ENCODE peak calls at places on chromosomes 6 and 20, in five cellular contexts. J is GM12878; E is breast epithelium; L is cardiac muscle cell; F is CD8-positive, alpha-beta T cell. S is an unnamed sample.

GRCh38 chr6:90393232-90393884 is 96.7 kb upstream of the BACH2 start:
- DNase-seq in J (no peak), E (no peak), L (peak; percentile 82), F (peak; percentile 53), S (no peak)

GRCh38 chr20:59781236-59781635 is 152.2 kb downstream of the SYCP2 start:
- DNase-seq in J (no peak), E (no peak), L (no peak), F (no peak), S (no peak)

GRCh38 chr6:34709386-34709785 is 12.8 kb upstream of the ILRUN start:
- DNase-seq in J (no peak), E (peak; percentile 61), L (peak; percentile 19), F (no peak), S (no peak)

GRCh38 chr20:57072184-57072583 is 194.3 kb downstream of the BMP7 start:
- DNase-seq in J (no peak), E (no peak), L (no peak), F (no peak), S (no peak)

GRCh38 chr6:111013144-111013905 is 31.5 kb downstream of the RPF2 start:
- DNase-seq in J (no peak), E (no peak), L (no peak), F (no peak), S (no peak)

GRCh38 chr6:129364037-129364436 is 345.9 kb downstream of the ARHGAP18 start:
- DNase-seq in J (no peak), E (no peak), L (no peak), F (no peak), S (no peak)

GRCh38 chr20:25987073-25987927 is 290.6 kb upstream of the ZNF337 start:
- DNase-seq in J (no peak), E (no peak), L (peak; percentile 27), F (peak; percentile 33), S (no peak)

GRCh38 chr6:155154158-155154830 is 109.5 kb upstream of the CLDN20 start:
- DNase-seq in J (no peak), E (no peak), L (no peak), F (no peak), S (no peak)

GRCh38 chr6:151010111-151010510 is 144.6 kb downstream of the MTHFD1L start:
- DNase-seq in J (no peak), E (no peak), L (no peak), F (no peak), S (no peak)

GRCh38 chr6:113564401-113565161 is 292.6 kb upstream of the MARCKS start:
- DNase-seq in J (no peak), E (peak; percentile 60), L (peak; percentile 95), F (no peak), S (peak; percentile 72)

GRCh38 chr20:33846291-33846916 is 35.3 kb downstream of the CHMP4B start:
- DNase-seq in J (no peak), E (no peak), L (no peak), F (no peak), S (no peak)

GRCh38 chr6:135299256-135299655 is 118.1 kb downstream of the MYB start:
- DNase-seq in J (no peak), E (no peak), L (no peak), F (no peak), S (no peak)

GRCh38 chr6:100300221-100300736 is 164.4 kb downstream of the SIM1 start:
- DNase-seq in J (no peak), E (no peak), L (no peak), F (no peak), S (no peak)

GRCh38 chr6:157983439-157984119 is 1.9 kb downstream of the SYNJ2 start:
- DNase-seq in J (no peak), E (no peak), L (no peak), F (no peak), S (no peak)

GRCh38 chr20:8443464-8444072 is 311.5 kb downstream of the PLCB1 start:
- DNase-seq in J (no peak), E (no peak), L (no peak), F (no peak), S (no peak)

GRCh38 chr6:25053875-25054371 is 118.2 kb upstream of the RIPOR2 start:
- DNase-seq in J (no peak), E (no peak), L (peak; percentile 24), F (no peak), S (no peak)

GRCh38 chr6:154624038-154624599 is 109.1 kb upstream of the SCAF8 start:
- DNase-seq in J (no peak), E (no peak), L (no peak), F (no peak), S (no peak)

GRCh38 chr6:24307881-24308280 is 50.0 kb downstream of the DCDC2 start:
- DNase-seq in J (no peak), E (no peak), L (no peak), F (no peak), S (no peak)

GRCh38 chr6:44630125-44631028 is 242.9 kb downstream of the CDC5L start:
- DNase-seq in J (no peak), E (no peak), L (peak; percentile 69), F (no peak), S (no peak)

GRCh38 chr6:44631968-44632367 is 244.5 kb downstream of the CDC5L start:
- DNase-seq in J (no peak), E (no peak), L (no peak), F (no peak), S (no peak)

GRCh38 chr6:44635486-44635885 is 248.0 kb downstream of the CDC5L start:
- DNase-seq in J (no peak), E (no peak), L (no peak), F (no peak), S (no peak)

GRCh38 chr6:44636576-44637248 is 249.2 kb downstream of the CDC5L start:
- DNase-seq in J (no peak), E (no peak), L (no peak), F (no peak), S (no peak)

DNA sequence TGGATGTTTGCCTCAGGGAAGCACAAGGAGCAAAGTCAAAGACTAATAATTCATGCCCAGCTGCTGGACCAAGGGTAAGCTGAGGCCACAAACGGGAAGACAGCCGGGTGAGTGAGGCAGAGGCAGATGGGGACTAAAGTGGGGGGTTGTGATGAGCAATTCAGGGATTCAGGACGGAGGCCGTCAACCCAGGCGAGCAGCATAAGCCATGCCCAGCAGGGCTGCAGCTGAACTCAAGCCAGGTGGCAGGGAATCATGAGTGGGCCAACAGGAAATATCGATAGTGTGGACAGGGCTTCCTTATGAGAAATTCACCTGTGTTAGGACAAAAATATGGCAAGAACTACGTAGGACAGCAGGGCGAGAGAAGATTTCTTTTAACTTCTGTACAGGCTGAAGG is 246.8 kb downstream of the CDC5L start:
- DNase-seq in J (no peak), E (no peak), L (no peak), F (no peak), S (no peak)
- H3K27ac ChIP-seq in J (no peak overlapping the region), E (no peak overlapping the region), L (no peak overlapping the region), F (no peak overlapping the region), S (no peak overlapping the region)

DNA sequence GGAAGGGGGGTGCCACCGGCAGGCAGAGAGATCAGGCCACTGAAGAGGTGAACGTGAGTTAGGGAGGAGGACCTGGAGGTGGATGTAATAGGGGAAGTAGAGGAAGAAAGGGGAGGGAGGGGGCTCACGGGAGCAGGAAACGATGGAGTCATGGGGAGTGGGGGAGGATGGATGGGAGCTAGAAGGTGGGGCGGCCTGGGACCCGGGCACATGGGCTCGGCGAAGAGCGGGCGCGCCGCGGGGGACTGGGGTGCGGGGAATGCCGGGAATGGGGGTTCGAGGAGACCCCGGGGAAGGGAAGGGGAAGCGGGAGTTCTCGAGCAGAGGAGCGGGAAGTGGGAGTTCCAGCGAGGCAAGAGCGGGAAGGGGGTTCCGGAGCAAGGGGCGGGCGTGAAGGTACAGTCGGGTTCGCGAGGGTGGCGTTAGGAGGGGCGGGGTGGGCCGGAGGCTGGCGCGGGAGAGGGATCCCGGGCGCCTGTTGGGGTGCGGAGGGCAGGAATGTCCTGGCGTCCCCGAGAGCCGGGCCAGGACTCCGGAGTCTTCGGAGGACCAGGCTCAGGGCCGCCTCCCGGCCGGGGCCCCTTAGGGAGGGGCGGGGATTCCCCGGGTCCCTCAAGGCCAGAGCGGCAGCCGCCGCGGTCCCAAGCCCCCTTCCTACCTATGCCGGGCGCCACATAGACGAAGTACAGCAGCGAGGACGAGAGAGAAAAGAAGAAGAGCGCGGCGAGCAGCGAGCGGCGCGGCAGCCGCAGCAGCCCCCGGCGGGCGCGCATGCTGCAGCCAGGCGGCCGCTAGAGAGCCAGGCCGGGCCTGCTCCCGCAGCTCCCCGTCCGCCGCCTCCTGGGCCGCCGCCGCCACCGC is 530 bp downstream of the B4GALT5 start:
- DNase-seq in J (no peak), E (peak; percentile 26), L (peak; percentile 11), F (peak; percentile 1), S (peak; percentile 48)
- H3K27ac ChIP-seq in J (peak overlapping the region; percentile 80), E (peak overlapping the region; percentile 97), L (peak overlapping the region; percentile 97), F (peak overlapping the region; percentile 51), S (peak overlapping the region; percentile 76)

DNA sequence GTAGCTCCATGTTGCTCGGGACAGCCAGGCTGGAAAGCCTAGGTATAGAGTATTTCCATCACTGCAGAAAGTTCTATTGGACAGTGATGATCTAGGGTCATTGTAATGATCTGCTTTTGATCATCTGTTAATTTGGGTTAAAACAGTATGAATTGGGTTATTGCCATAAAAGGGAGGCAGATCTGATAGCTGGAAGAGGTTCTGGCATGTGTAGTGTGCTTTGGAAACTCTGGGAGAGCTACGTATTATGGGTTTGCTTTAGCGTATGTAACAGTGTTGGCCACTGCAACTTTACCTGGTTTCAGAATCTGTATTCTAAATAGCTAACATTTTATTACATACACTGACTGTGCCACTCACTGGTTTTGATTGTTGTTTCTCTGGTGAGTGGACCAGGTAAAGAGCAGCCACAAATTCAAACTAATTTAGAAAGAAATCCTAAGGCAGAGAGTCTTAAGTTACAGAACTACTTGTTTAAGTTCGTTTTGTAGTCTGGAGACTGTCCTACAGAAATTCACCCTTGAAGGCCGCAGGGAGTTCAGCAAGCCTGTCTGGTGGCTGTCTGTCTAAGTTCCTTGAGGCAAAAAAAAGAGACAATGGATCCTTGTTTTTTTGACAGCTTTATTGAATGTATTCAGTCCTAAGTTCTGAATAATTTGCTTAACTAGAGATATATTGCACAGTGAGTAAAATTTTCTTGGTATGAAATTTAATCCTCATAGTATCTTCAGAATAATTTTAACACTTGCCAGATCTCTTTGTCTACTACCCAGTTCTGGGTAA is 300.2 kb downstream of the PRL start:
- DNase-seq in J (no peak), E (no peak), L (no peak), F (no peak), S (no peak)
- H3K27ac ChIP-seq in J (no peak overlapping the region), E (peak overlapping the region; percentile 60), L (peak overlapping the region; percentile 93), F (no peak overlapping the region), S (no peak overlapping the region)

DNA sequence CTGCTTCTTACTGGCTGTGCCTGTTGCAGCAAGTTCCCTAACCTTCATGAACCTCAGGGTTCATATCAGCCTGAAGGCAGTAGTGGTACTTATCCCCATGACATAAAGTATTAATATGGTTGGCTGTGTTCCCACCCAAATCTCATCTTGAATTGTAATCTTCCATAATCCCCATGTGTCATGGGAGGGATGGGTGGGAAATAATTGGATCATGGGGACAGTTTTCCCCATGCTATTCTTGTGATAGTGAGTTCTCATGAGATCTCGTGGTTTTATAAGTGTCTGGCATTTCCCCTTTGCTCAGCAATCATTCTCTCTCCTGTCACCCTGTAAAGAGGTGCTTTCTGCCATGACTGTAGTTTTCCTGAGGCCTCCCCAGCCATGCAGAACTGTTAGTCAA is 61.8 kb downstream of the FAM229B start:
- DNase-seq in J (no peak), E (no peak), L (no peak), F (no peak), S (no peak)
- H3K27ac ChIP-seq in J (no peak overlapping the region), E (peak overlapping the region; percentile 72), L (peak overlapping the region; percentile 1), F (no peak overlapping the region), S (no peak overlapping the region)

GRCh38 chr20:62449951-62450815 is 22.8 kb upstream of the RBBP8NL start:
- DNase-seq in J (no peak), E (no peak), L (no peak), F (no peak), S (no peak)
- H3K27ac ChIP-seq in J (no peak overlapping the region), E (no peak overlapping the region), L (no peak overlapping the region), F (no peak overlapping the region), S (no peak overlapping the region)